ENCODE peak calls at places on chromosomes 3 and 15, in four cellular contexts. W is IMR-90, A is mesenchymal stem cell, O is neuronal stem cell. N is an unnamed sample.

GRCh38 chr3:177468331-177468730 is 271.0 kb upstream of the TBL1XR1 start:
- DNase-seq in A (peak; percentile 50), O (no peak), W (peak; percentile 96), N (no peak)

GRCh38 chr15:39273805-39274411 is 307.0 kb upstream of the THBS1 start:
- DNase-seq in W (peak; percentile 44), A (no peak), O (no peak), N (no peak)

GRCh38 chr3:128243602-128244504 is 90.6 kb downstream of the EEFSEC start:
- DNase-seq in O (no peak), W (no peak), A (no peak), N (no peak)

GRCh38 chr3:31427623-31428022 is 105.1 kb upstream of the STT3B start:
- DNase-seq in W (no peak), O (no peak), A (no peak), N (no peak)

GRCh38 chr3:160685144-160685766 is 8.3 kb downstream of the ARL14 start:
- DNase-seq in A (peak; percentile 15), O (no peak), W (peak; percentile 18), N (no peak)

GRCh38 chr3:158106773-158107461 is 697 bp upstream of the SHOX2 start:
- DNase-seq in O (no peak), A (peak; percentile 42), W (no peak), N (peak; percentile 67)

GRCh38 chr15:23645379-23646164 is 2.1 kb downstream of the MAGEL2 start:
- DNase-seq in A (no peak), W (no peak), O (no peak), N (peak; percentile 62)

GRCh38 chr15:66670698-66671580 is 31.1 kb upstream of the SMAD6 start:
- DNase-seq in O (no peak), A (no peak), W (no peak), N (peak; percentile 94)

GRCh38 chr3:63585927-63586326 is 66.5 kb upstream of the SNTN start:
- DNase-seq in O (no peak), W (no peak), A (no peak), N (no peak)

GRCh38 chr15:101489236-101489632 is 273 bp downstream of the PCSK6 start:
- DNase-seq in O (no peak), A (no peak), W (no peak), N (no peak)

GRCh38 chr3:71219744-71220638 is 363.5 kb downstream of the FOXP1 start:
- DNase-seq in W (no peak), O (no peak), A (no peak), N (no peak)

GRCh38 chr3:52829906-52830463 is 487 bp downstream of the ITIH4 start:
- DNase-seq in O (no peak), W (no peak), A (no peak), N (no peak)

GRCh38 chr3:171971919-171972526 is 67.4 kb upstream of the FNDC3B start:
- DNase-seq in O (no peak), W (peak; percentile 63), A (peak; percentile 40), N (no peak)

GRCh38 chr3:167507954-167508353 is 34.1 kb upstream of the SERPINI2 start:
- DNase-seq in O (no peak), A (no peak), W (no peak), N (no peak)

GRCh38 chr15:60729850-60730458 is 251.0 kb upstream of the ICE2 start:
- DNase-seq in W (no peak), O (no peak), A (no peak), N (no peak)

GRCh38 chr3:36434682-36435426 is 54.5 kb downstream of the STAC start:
- DNase-seq in A (no peak), O (no peak), W (no peak), N (no peak)

GRCh38 chr3:196694202-196694638 is 17.8 kb downstream of the CEP19 start:
- DNase-seq in W (peak; percentile 13), O (no peak), A (no peak), N (no peak)

GRCh38 chr3:172152869-172153268 is 113.5 kb downstream of the FNDC3B start:
- DNase-seq in W (peak; percentile 67), O (no peak), A (peak; percentile 98), N (no peak)

GRCh38 chr3:71504250-71505036 is 79.1 kb downstream of the FOXP1 start:
- DNase-seq in W (peak; percentile 96), A (peak; percentile 65), O (no peak), N (no peak)

GRCh38 chr3:51684971-51685751 is 14.1 kb downstream of the TEX264 start:
- DNase-seq in W (no peak), A (no peak), O (no peak), N (no peak)

GRCh38 chr3:32082727-32083126 is 23.7 kb upstream of the GPD1L start:
- DNase-seq in O (no peak), A (peak; percentile 13), W (no peak), N (no peak)

GRCh38 chr3:52831500-52832301 is 1.2 kb upstream of the ITIH4 start:
- DNase-seq in W (peak; percentile 76), A (peak; percentile 90), O (no peak), N (no peak)

GRCh38 chr3:61808999-61809398 is 247.6 kb downstream of the PTPRG start:
- DNase-seq in O (no peak), A (no peak), W (no peak), N (no peak)

GRCh38 chr15:83365370-83365938 is 81.0 kb upstream of the BNC1 start:
- DNase-seq in W (peak; percentile 20), A (peak; percentile 78), O (no peak), N (peak; percentile 51)

GRCh38 chr3:139353920-139354556 is 10.2 kb downstream of the MRPS22 start:
- DNase-seq in O (no peak), W (peak; percentile 71), A (peak; percentile 79), N (no peak)

GRCh38 chr3:15875016-15875689 is 77.4 kb upstream of the ANKRD28 start:
- DNase-seq in O (no peak), W (peak; percentile 91), A (peak; percentile 82), N (no peak)

GRCh38 chr3:150457996-150458395 is 49.9 kb downstream of the TSC22D2 start:
- DNase-seq in O (no peak), A (no peak), W (no peak), N (no peak)

GRCh38 chr3:116059421-116060096 is 385.7 kb downstream of the LSAMP start:
- DNase-seq in W (peak; percentile 93), A (peak; percentile 89), O (no peak), N (peak; percentile 84)

GRCh38 chr3:78937486-78937885 is 830.3 kb downstream of the ROBO1 start:
- DNase-seq in O (no peak), W (no peak), A (no peak), N (no peak)

GRCh38 chr3:49012441-49013017 is 5.3 kb downstream of the WDR6 start:
- DNase-seq in W (no peak), O (no peak), A (peak; percentile 44), N (no peak)

GRCh38 chr3:169399068-169399467 is 264.4 kb downstream of the MECOM start:
- DNase-seq in O (no peak), A (no peak), W (no peak), N (no peak)

GRCh38 chr15:90560229-90560771 is 30.6 kb downstream of the CRTC3 start:
- DNase-seq in A (peak; percentile 89), O (no peak), W (peak; percentile 96), N (no peak)

GRCh38 chr3:129596194-129597086 is 10.0 kb downstream of the PLXND1 start:
- DNase-seq in O (no peak), W (peak; percentile 96), A (peak; percentile 98), N (peak; percentile 40)

GRCh38 chr15:58229297-58229768 is 91.2 kb downstream of the AQP9 start:
- DNase-seq in A (peak; percentile 38), O (no peak), W (peak; percentile 21), N (peak; percentile 67)
- H2AFZ ChIP-seq in A (no peak overlapping the region), O (peak overlapping the region; percentile 74), W (no peak overlapping the region), N (no peak overlapping the region)

DNA sequence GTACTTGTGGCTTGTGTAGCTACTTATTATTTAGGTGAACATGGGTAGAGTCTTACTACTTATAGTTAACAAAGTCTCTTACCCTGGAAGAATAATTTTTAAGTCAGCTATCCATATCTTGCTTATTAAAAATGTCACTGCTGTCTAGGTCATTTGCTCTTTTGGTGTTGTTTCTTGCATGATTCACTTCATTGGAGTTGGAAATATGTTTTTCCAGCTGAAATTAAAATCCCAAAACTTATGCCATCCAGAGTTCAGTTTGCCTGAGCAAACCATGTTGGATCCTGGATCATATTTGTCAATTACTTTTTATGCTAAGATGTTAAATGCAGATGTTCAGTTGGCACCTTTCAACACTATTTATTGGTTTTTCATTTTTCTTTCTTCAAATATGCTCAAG is 421.0 kb upstream of the RBMS3 start:
- DNase-seq in O (no peak), A (no peak), W (no peak), N (no peak)
- H3K18ac ChIP-seq in O (no peak overlapping the region), A (no peak overlapping the region), W (no peak overlapping the region), N (no peak overlapping the region)

DNA sequence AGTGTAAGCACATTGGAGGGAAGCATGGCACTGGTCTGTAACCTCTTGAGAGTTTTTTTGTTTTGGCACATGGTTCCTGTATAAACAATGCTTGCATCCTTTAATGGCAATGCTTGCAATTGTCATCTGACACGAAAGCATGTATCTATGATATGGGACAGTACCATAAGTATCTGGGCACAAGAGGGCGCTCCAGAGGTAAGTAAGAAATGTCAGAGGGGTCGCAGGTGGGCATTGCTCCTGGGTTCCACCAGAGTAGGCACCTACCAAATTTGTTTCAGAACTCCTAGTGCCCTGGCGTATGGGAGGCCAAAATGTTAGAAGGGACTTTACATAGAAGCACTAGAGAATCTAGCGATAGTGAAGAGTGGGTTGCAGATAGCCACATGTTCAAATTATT is 58.7 kb upstream of the BCHE start:
- DNase-seq in O (peak; percentile 54), A (peak; percentile 30), W (no peak), N (peak; percentile 74)
- H2AFZ ChIP-seq in O (peak overlapping the region; percentile 34), A (no peak overlapping the region), W (no peak overlapping the region), N (no peak overlapping the region)

GRCh38 chr3:113514265-113514769 is 639 bp downstream of the SPICE1 start:
- DNase-seq in A (no peak), O (no peak), W (peak; percentile 12), N (no peak)
- H3K18ac ChIP-seq in A (peak overlapping the region; percentile 71), O (peak overlapping the region; percentile 91), W (peak overlapping the region; percentile 3), N (no peak overlapping the region)

DNA sequence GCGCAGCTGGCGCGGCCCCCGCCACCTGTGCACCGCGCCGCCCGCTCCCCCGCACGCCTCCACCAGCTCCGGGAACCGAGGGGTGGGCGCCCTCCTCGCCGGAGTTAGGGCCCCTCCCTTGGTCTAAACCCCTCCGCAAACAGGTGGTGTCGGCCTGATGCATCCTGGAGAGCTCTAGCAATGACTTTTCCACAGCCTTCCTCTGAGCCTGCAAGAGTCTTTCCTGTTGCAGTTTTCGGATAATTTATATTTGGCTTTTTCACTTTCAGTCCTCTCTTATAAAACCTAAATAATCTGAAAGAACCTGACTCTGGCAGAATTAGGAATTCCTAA is 334 bp upstream of the IGSF11 start:
- DNase-seq in W (no peak), A (peak; percentile 1), O (no peak), N (no peak)
- H2AFZ ChIP-seq in W (peak overlapping the region; percentile 82), A (peak overlapping the region; percentile 30), O (peak overlapping the region; percentile 100), N (no peak overlapping the region)

DNA sequence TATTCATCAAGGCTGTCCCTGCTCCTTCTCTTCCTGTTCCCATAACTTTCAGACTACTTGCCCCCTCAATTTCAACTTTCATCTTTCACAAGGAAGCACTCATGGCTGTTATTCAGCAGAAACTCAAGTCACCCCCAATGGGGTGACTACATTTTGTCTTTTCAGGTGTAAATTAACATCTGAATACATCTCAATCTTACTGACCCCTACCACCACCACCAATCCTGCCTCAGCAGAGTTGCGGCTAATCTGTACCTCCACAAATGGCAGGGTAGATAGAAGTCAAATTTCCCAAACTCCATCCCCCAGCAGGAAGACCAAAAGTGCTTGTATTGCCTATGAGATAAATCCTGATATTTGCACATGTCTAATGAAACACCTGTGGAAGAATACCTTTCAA is 19.2 kb downstream of the SOX2 start:
- DNase-seq in O (no peak), W (no peak), A (no peak), N (no peak)
- H3K18ac ChIP-seq in O (no peak overlapping the region), W (no peak overlapping the region), A (no peak overlapping the region), N (no peak overlapping the region)

GRCh38 chr3:143242101-143242500 is 122.5 kb downstream of the CHST2 start:
- DNase-seq in A (peak; percentile 61), W (peak; percentile 22), O (no peak), N (no peak)
- H2AFZ ChIP-seq in A (no peak overlapping the region), W (no peak overlapping the region), O (no peak overlapping the region), N (no peak overlapping the region)